ENCODE peak calls at places on chromosomes 11 and 22, in nine cellular contexts. T is left colon; M is immature natural killer cell; I is GDM1; S is hippocampal formation; X is H7; U is Right ventricle myocardium inferior; D is activated T-helper 1 cell treated with anti-CD3 and anti-CD28 coated beads, Interleukin-12 subunit alpha, Interleukin-12 subunit beta, Interleukin-2, Interleukin-4 antibody, amounts not matched to agents 30 ng/mL and 10 ng/mL and 1 ng/mL, durations not matched to agents 14 hours and 24 hours and 36 hours; L is tibial nerve. R is an unnamed sample.

GRCh38 chr11:87430821-87431220 is 393.1 kb downstream of the TMEM135 start:
- DNase-seq in I (no peak), X (no peak), S (no peak), D (no peak), L (no peak), U (no peak), M (no peak), T (no peak), R (no peak)

GRCh38 chr11:289706-290620 is 1.0 kb downstream of the PGGHG start:
- DNase-seq in I (no peak), X (peak; percentile 73), S (no peak), U (peak; percentile 68), T (peak; percentile 20), M (no peak), D (no peak), L (no peak), R (no peak)

GRCh38 chr11:19625438-19625837 is 87.2 kb upstream of the NAV2 start:
- DNase-seq in U (no peak), X (no peak), S (no peak), D (no peak), I (no peak), M (no peak), T (no peak), L (no peak), R (no peak)

GRCh38 chr11:27328602-27329001 is 34.4 kb downstream of the CCDC34 start:
- DNase-seq in M (no peak), I (no peak), D (no peak), S (no peak), T (no peak), X (peak; percentile 36), L (no peak), U (no peak), R (no peak)

GRCh38 chr22:37186228-37186996 is 1.6 kb downstream of the C1QTNF6 start:
- DNase-seq in M (peak; percentile 73), T (no peak), S (no peak), X (peak; percentile 95), L (peak; percentile 46), U (peak; percentile 37), D (peak; percentile 31), I (peak; percentile 41), R (peak; percentile 53)

GRCh38 chr11:117595440-117595839 is 201.6 kb downstream of the DSCAML1 start:
- DNase-seq in D (no peak), U (no peak), X (peak; percentile 71), S (no peak), I (no peak), T (no peak), M (no peak), L (no peak), R (no peak)

GRCh38 chr22:41831383-41831782 is 1.5 kb upstream of the SREBF2 start:
- DNase-seq in L (no peak), D (no peak), X (no peak), U (no peak), M (no peak), T (no peak), S (no peak), I (peak; percentile 13), R (peak; percentile 37)

GRCh38 chr22:48748860-48749554 is 1078.7 kb downstream of the BRD1 start:
- DNase-seq in S (no peak), U (no peak), M (no peak), D (no peak), L (no peak), T (no peak), I (no peak), X (peak; percentile 28), R (no peak)

GRCh38 chr11:113162590-113162961 is 151.8 kb upstream of the TTC12 start:
- DNase-seq in L (peak; percentile 23), X (no peak), S (peak; percentile 77), U (no peak), I (no peak), T (no peak), M (no peak), D (no peak), R (no peak)

GRCh38 chr11:125903753-125904659 is at the start of gene DDX25:
- DNase-seq in I (no peak), D (peak; percentile 8), L (no peak), X (peak; percentile 93), S (peak; percentile 43), M (peak; percentile 20), U (no peak), T (no peak), R (no peak)

GRCh38 chr11:40286137-40286536 is 1173.3 kb downstream of the LRRC4C start:
- DNase-seq in M (no peak), X (no peak), L (no peak), U (no peak), T (no peak), I (no peak), S (no peak), D (no peak), R (no peak)

GRCh38 chr22:17230239-17230638 is 11.0 kb upstream of the ADA2 start:
- DNase-seq in M (no peak), S (no peak), U (no peak), D (no peak), I (no peak), L (no peak), T (no peak), X (no peak), R (no peak)

GRCh38 chr11:102435688-102436087 is 16.9 kb downstream of the TMEM123 start:
- DNase-seq in M (no peak), I (no peak), T (no peak), U (no peak), D (no peak), L (no peak), S (no peak), X (no peak), R (no peak)

GRCh38 chr22:40487663-40488249 is 117.4 kb downstream of the SGSM3 start:
- DNase-seq in X (peak; percentile 54), D (no peak), T (no peak), L (no peak), U (no peak), I (no peak), S (peak; percentile 49), M (no peak), R (no peak)

R was measured in stimulated activated naive B cell treated with anti-CD40 and anti-IgM and Interleukin-4, amounts not matched to agents 10 μg/mL and 1 μg/mL and 100 μg/mL, for 72 hours.